ENCODE peak calls at places on chromosomes 12 and 14, in seven cellular contexts. One of them, this sample, is unnamed.

GRCh38 chr12:119512772-119513497 is 80.6 kb upstream of the TMEM233 start:
- DNase-seq in H9: no peak
- DNase-seq in mesenchymal stem cell: no peak
- DNase-seq in IMR-90: no peak
- DNase-seq in trophoblast cell: peak; percentile 61
- DNase-seq in H1: peak; percentile 59
- DNase-seq in neuronal stem cell: peak; percentile 73
- DNase-seq in this sample: peak; percentile 57

GRCh38 chr14:61107148-61107641 is 126.2 kb downstream of the SLC38A6 start:
- DNase-seq in neuronal stem cell: no peak
- DNase-seq in H9: no peak
- DNase-seq in H1: no peak
- DNase-seq in IMR-90: no peak
- DNase-seq in trophoblast cell: no peak
- DNase-seq in mesenchymal stem cell: no peak
- DNase-seq in this sample: no peak

GRCh38 chr14:71474866-71475265 is 457.4 kb upstream of the RGS6 start:
- DNase-seq in neuronal stem cell: no peak
- DNase-seq in IMR-90: no peak
- DNase-seq in trophoblast cell: no peak
- DNase-seq in H9: no peak
- DNase-seq in mesenchymal stem cell: no peak
- DNase-seq in H1: no peak
- DNase-seq in this sample: no peak

GRCh38 chr12:58503731-58504520 is 416.4 kb downstream of the LRIG3 start:
- DNase-seq in mesenchymal stem cell: peak; percentile 82
- DNase-seq in H9: no peak
- DNase-seq in H1: no peak
- DNase-seq in trophoblast cell: no peak
- DNase-seq in IMR-90: peak; percentile 53
- DNase-seq in neuronal stem cell: no peak
- DNase-seq in this sample: no peak

GRCh38 chr12:92133795-92134637 is 11.6 kb downstream of the BTG1 start:
- DNase-seq in H9: no peak
- DNase-seq in IMR-90: no peak
- DNase-seq in H1: no peak
- DNase-seq in neuronal stem cell: no peak
- DNase-seq in trophoblast cell: no peak
- DNase-seq in mesenchymal stem cell: no peak
- DNase-seq in this sample: peak; percentile 57

GRCh38 chr14:39988939-39989338 is 556.7 kb upstream of the FBXO33 start:
- DNase-seq in IMR-90: no peak
- DNase-seq in neuronal stem cell: peak; percentile 27
- DNase-seq in trophoblast cell: peak; percentile 39
- DNase-seq in H1: no peak
- DNase-seq in mesenchymal stem cell: peak; percentile 53
- DNase-seq in H9: no peak
- DNase-seq in this sample: peak; percentile 76

GRCh38 chr14:85909581-85909980 is 379.6 kb downstream of the FLRT2 start:
- DNase-seq in H9: no peak
- DNase-seq in neuronal stem cell: no peak
- DNase-seq in mesenchymal stem cell: no peak
- DNase-seq in H1: no peak
- DNase-seq in trophoblast cell: no peak
- DNase-seq in IMR-90: no peak
- DNase-seq in this sample: no peak

GRCh38 chr12:777550-778047 is 25.2 kb downstream of the WNK1 start:
- DNase-seq in neuronal stem cell: no peak
- DNase-seq in mesenchymal stem cell: no peak
- DNase-seq in H1: no peak
- DNase-seq in IMR-90: no peak
- DNase-seq in trophoblast cell: no peak
- DNase-seq in H9: no peak
- DNase-seq in this sample: no peak

GRCh38 chr14:58243790-58244555 is 670 bp upstream of the PSMA3 start:
- DNase-seq in IMR-90: no peak
- DNase-seq in H1: no peak
- DNase-seq in neuronal stem cell: no peak
- DNase-seq in trophoblast cell: peak; percentile 49
- DNase-seq in H9: no peak
- DNase-seq in mesenchymal stem cell: no peak
- DNase-seq in this sample: peak; percentile 18

GRCh38 chr14:101780887-101781239 is 19.4 kb downstream of the PPP2R5C start:
- DNase-seq in neuronal stem cell: no peak
- DNase-seq in mesenchymal stem cell: peak; percentile 6
- DNase-seq in trophoblast cell: no peak
- DNase-seq in H9: peak; percentile 65
- DNase-seq in IMR-90: no peak
- DNase-seq in H1: peak; percentile 65
- DNase-seq in this sample: peak; percentile 65

GRCh38 chr12:89391726-89392336 is 39.5 kb upstream of the DUSP6 start:
- DNase-seq in trophoblast cell: no peak
- DNase-seq in IMR-90: no peak
- DNase-seq in neuronal stem cell: no peak
- DNase-seq in H9: no peak
- DNase-seq in mesenchymal stem cell: no peak
- DNase-seq in H1: no peak
- DNase-seq in this sample: no peak

GRCh38 chr14:46496409-46496808 is 155.2 kb downstream of the RPL10L start:
- DNase-seq in IMR-90: no peak
- DNase-seq in trophoblast cell: no peak
- DNase-seq in H9: no peak
- DNase-seq in mesenchymal stem cell: no peak
- DNase-seq in neuronal stem cell: no peak
- DNase-seq in H1: no peak
- DNase-seq in this sample: no peak

GRCh38 chr14:35825968-35826217 is 245 bp upstream of the BRMS1L start:
- DNase-seq in neuronal stem cell: no peak
- DNase-seq in H9: no peak
- DNase-seq in mesenchymal stem cell: no peak
- DNase-seq in H1: no peak
- DNase-seq in trophoblast cell: no peak
- DNase-seq in IMR-90: no peak
- DNase-seq in this sample: no peak

GRCh38 chr14:83779266-83779665 is 1750.7 kb upstream of the FLRT2 start:
- DNase-seq in H9: no peak
- DNase-seq in H1: no peak
- DNase-seq in trophoblast cell: no peak
- DNase-seq in neuronal stem cell: no peak
- DNase-seq in mesenchymal stem cell: peak; percentile 53
- DNase-seq in IMR-90: peak; percentile 78
- DNase-seq in this sample: no peak

GRCh38 chr14:52596861-52597260 is 44.2 kb downstream of the GPR137C start:
- DNase-seq in H9: no peak
- DNase-seq in trophoblast cell: peak; percentile 8
- DNase-seq in H1: no peak
- DNase-seq in mesenchymal stem cell: no peak
- DNase-seq in neuronal stem cell: no peak
- DNase-seq in IMR-90: peak; percentile 1
- DNase-seq in this sample: no peak

GRCh38 chr12:59486827-59487226 is 109.0 kb upstream of the SLC16A7 start:
- DNase-seq in trophoblast cell: no peak
- DNase-seq in IMR-90: no peak
- DNase-seq in mesenchymal stem cell: no peak
- DNase-seq in H9: no peak
- DNase-seq in neuronal stem cell: no peak
- DNase-seq in H1: no peak
- DNase-seq in this sample: no peak

GRCh38 chr14:68238956-68239355 is 419.4 kb downstream of the RAD51B start:
- DNase-seq in neuronal stem cell: no peak
- DNase-seq in H1: no peak
- DNase-seq in IMR-90: no peak
- DNase-seq in mesenchymal stem cell: no peak
- DNase-seq in trophoblast cell: no peak
- DNase-seq in H9: no peak
- DNase-seq in this sample: no peak

DNA sequence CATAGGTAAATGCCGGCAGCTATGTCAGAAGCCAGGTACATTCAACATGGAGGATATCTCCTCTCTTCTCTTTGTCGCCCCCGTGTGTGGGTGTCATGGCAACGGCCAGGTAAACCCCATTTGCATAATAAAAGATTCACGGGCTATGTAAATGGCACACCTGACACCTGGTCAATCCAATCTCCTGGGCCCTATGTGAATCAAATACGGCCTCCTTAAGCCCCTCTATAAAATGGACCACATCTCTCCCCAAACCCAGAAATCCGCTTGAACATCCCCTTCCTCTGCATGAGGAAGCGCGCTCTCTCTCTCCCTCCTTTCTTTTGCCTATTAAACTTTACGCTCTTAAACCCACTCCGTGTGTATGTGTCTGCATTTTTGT is 363.7 kb downstream of the SOX5 start:
- DNase-seq in mesenchymal stem cell: no peak
- DNase-seq in trophoblast cell: no peak
- DNase-seq in H1: peak; percentile 80
- DNase-seq in H9: peak; percentile 95
- DNase-seq in IMR-90: no peak
- DNase-seq in neuronal stem cell: no peak
- DNase-seq in this sample: peak; percentile 83
- H3K23ac ChIP-seq in mesenchymal stem cell: no peak overlapping the region
- H3K23ac ChIP-seq in trophoblast cell: no peak overlapping the region
- H3K23ac ChIP-seq in H1: no peak overlapping the region
- H3K23ac ChIP-seq in H9: no peak overlapping the region
- H3K23ac ChIP-seq in IMR-90: no peak overlapping the region
- H3K23ac ChIP-seq in neuronal stem cell: no peak overlapping the region
- H3K23ac ChIP-seq in this sample: no peak overlapping the region

DNA sequence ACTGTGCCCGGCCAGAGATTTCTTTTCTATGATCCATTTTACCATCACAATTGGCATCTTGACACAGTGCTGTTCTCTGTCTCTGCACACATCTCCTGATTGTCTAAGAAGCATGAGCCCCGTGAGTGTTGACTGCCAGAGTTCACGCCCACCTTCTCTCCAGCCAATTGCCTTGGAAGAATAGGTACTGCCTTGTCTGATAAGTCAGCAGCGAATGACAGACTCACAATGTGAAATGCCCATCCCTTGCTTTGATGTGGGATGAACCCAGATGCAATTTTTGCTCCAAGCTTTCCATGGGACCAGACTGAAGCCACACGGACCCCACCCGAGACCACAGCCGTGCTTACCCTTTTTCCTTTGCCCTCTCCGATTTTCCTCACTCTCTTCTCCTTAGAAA is 19.4 kb downstream of the EIF5 start:
- DNase-seq in H9: no peak
- DNase-seq in mesenchymal stem cell: no peak
- DNase-seq in IMR-90: no peak
- DNase-seq in trophoblast cell: no peak
- DNase-seq in neuronal stem cell: no peak
- DNase-seq in H1: no peak
- DNase-seq in this sample: no peak
- H3K23ac ChIP-seq in H9: no peak overlapping the region
- H3K23ac ChIP-seq in mesenchymal stem cell: no peak overlapping the region
- H3K23ac ChIP-seq in IMR-90: no peak overlapping the region
- H3K23ac ChIP-seq in trophoblast cell: no peak overlapping the region
- H3K23ac ChIP-seq in neuronal stem cell: no peak overlapping the region
- H3K23ac ChIP-seq in H1: no peak overlapping the region
- H3K23ac ChIP-seq in this sample: no peak overlapping the region

DNA sequence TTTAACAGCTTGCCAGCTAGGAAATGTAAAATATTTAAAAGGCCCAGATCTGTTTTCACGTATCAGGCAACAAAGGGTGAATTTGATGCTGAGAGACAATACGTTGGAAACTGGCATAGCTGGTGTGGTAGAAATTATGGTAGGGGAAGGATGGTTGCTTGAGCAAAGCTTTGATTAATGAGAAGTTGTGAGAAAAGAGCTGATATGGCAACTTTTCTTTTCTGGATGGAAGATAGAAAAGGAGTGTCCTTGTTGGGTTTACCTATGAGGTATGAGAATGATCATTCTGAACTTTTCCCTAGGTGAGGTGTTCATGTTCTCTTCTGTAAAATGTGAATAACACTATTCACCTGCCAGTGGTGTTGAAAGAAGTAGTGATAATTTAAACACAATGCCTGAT is 34.2 kb downstream of the ZNF641 start:
- DNase-seq in trophoblast cell: no peak
- DNase-seq in neuronal stem cell: no peak
- DNase-seq in IMR-90: no peak
- DNase-seq in H1: no peak
- DNase-seq in H9: no peak
- DNase-seq in mesenchymal stem cell: no peak
- DNase-seq in this sample: no peak
- H3K23ac ChIP-seq in trophoblast cell: no peak overlapping the region
- H3K23ac ChIP-seq in neuronal stem cell: no peak overlapping the region
- H3K23ac ChIP-seq in IMR-90: no peak overlapping the region
- H3K23ac ChIP-seq in H1: no peak overlapping the region
- H3K23ac ChIP-seq in H9: no peak overlapping the region
- H3K23ac ChIP-seq in mesenchymal stem cell: no peak overlapping the region
- H3K23ac ChIP-seq in this sample: no peak overlapping the region

GRCh38 chr12:109814600-109814999 is 18.6 kb downstream of the TRPV4 start:
- DNase-seq in IMR-90: no peak
- DNase-seq in mesenchymal stem cell: no peak
- DNase-seq in H9: no peak
- DNase-seq in neuronal stem cell: no peak
- DNase-seq in H1: no peak
- DNase-seq in trophoblast cell: no peak
- DNase-seq in this sample: no peak
- H3K23ac ChIP-seq in IMR-90: no peak overlapping the region
- H3K23ac ChIP-seq in mesenchymal stem cell: no peak overlapping the region
- H3K23ac ChIP-seq in H9: no peak overlapping the region
- H3K23ac ChIP-seq in neuronal stem cell: no peak overlapping the region
- H3K23ac ChIP-seq in H1: no peak overlapping the region
- H3K23ac ChIP-seq in trophoblast cell: no peak overlapping the region
- H3K23ac ChIP-seq in this sample: no peak overlapping the region

DNA sequence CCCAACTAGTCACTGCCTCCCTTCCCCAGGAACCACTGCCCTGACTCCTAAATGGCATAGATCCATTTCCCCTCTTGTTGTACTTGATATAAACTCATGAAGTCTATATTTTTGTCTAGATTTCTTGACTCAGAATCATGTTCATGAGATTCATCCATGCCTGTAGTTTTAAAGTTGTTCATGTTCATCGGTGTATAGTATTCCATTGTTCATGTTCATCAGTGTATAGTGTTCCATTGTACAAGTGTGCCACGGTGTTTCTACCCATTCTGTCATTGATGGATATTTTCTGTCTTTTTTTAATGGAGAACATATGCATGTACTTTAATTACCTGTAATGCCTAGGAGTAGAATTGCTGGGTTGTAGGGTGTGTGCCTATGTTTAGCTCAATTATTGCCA is 261.7 kb downstream of the CACNA1C start:
- DNase-seq in trophoblast cell: no peak
- DNase-seq in H9: no peak
- DNase-seq in mesenchymal stem cell: no peak
- DNase-seq in neuronal stem cell: no peak
- DNase-seq in H1: no peak
- DNase-seq in IMR-90: no peak
- DNase-seq in this sample: no peak
- H3K23ac ChIP-seq in trophoblast cell: no peak overlapping the region
- H3K23ac ChIP-seq in H9: no peak overlapping the region
- H3K23ac ChIP-seq in mesenchymal stem cell: no peak overlapping the region
- H3K23ac ChIP-seq in neuronal stem cell: no peak overlapping the region
- H3K23ac ChIP-seq in H1: no peak overlapping the region
- H3K23ac ChIP-seq in IMR-90: no peak overlapping the region
- H3K23ac ChIP-seq in this sample: no peak overlapping the region

This sample was measured in mesendoderm.